ENCODE peak calls at places on chromosomes 6 and 20, in seven cellular contexts. One of them, this sample, is unnamed.

GRCh38 chr20:32975698-32976674 is 28.2 kb downstream of the SUN5 start:
- DNase-seq in non-pigmented ciliary epithelial cell: no peak
- DNase-seq in neural crest cell: no peak
- DNase-seq in AG09319: no peak
- DNase-seq in A549: no peak
- DNase-seq in progenitor cell of endocrine pancreas: no peak
- DNase-seq in activated CD4-positive, CD25-positive, alpha-beta regulatory T cell: no peak
- DNase-seq in this sample: no peak

GRCh38 chr6:72816022-72816421 is 194.2 kb downstream of the KCNQ5 start:
- DNase-seq in non-pigmented ciliary epithelial cell: no peak
- DNase-seq in neural crest cell: no peak
- DNase-seq in AG09319: no peak
- DNase-seq in A549: no peak
- DNase-seq in progenitor cell of endocrine pancreas: no peak
- DNase-seq in activated CD4-positive, CD25-positive, alpha-beta regulatory T cell: no peak
- DNase-seq in this sample: no peak

GRCh38 chr6:170250981-170251775 is 39.7 kb downstream of the DLL1 start:
- DNase-seq in non-pigmented ciliary epithelial cell: no peak
- DNase-seq in neural crest cell: no peak
- DNase-seq in AG09319: no peak
- DNase-seq in A549: no peak
- DNase-seq in progenitor cell of endocrine pancreas: no peak
- DNase-seq in activated CD4-positive, CD25-positive, alpha-beta regulatory T cell: no peak
- DNase-seq in this sample: no peak

GRCh38 chr20:33203444-33203843 is 13.7 kb upstream of the BPIFA3 start:
- DNase-seq in non-pigmented ciliary epithelial cell: no peak
- DNase-seq in neural crest cell: no peak
- DNase-seq in AG09319: no peak
- DNase-seq in A549: no peak
- DNase-seq in progenitor cell of endocrine pancreas: no peak
- DNase-seq in activated CD4-positive, CD25-positive, alpha-beta regulatory T cell: no peak
- DNase-seq in this sample: no peak

GRCh38 chr6:113352029-113352801 is 504.9 kb upstream of the MARCKS start:
- DNase-seq in non-pigmented ciliary epithelial cell: no peak
- DNase-seq in neural crest cell: no peak
- DNase-seq in AG09319: no peak
- DNase-seq in A549: peak
- DNase-seq in progenitor cell of endocrine pancreas: no peak
- DNase-seq in activated CD4-positive, CD25-positive, alpha-beta regulatory T cell: no peak
- DNase-seq in this sample: no peak

GRCh38 chr6:124273701-124274100 is 470.0 kb downstream of the NKAIN2 start:
- DNase-seq in non-pigmented ciliary epithelial cell: no peak
- DNase-seq in neural crest cell: no peak
- DNase-seq in AG09319: no peak
- DNase-seq in A549: no peak
- DNase-seq in progenitor cell of endocrine pancreas: no peak
- DNase-seq in activated CD4-positive, CD25-positive, alpha-beta regulatory T cell: no peak
- DNase-seq in this sample: no peak

GRCh38 chr6:89360415-89360999 is 8.0 kb upstream of the UBE2J1 start:
- DNase-seq in non-pigmented ciliary epithelial cell: no peak
- DNase-seq in neural crest cell: no peak
- DNase-seq in AG09319: no peak
- DNase-seq in A549: no peak
- DNase-seq in progenitor cell of endocrine pancreas: no peak
- DNase-seq in activated CD4-positive, CD25-positive, alpha-beta regulatory T cell: no peak
- DNase-seq in this sample: no peak

GRCh38 chr20:60986757-60987156 is 265.3 kb upstream of the CDH4 start:
- DNase-seq in non-pigmented ciliary epithelial cell: no peak
- DNase-seq in neural crest cell: no peak
- DNase-seq in AG09319: no peak
- DNase-seq in A549: peak
- DNase-seq in progenitor cell of endocrine pancreas: no peak
- DNase-seq in activated CD4-positive, CD25-positive, alpha-beta regulatory T cell: no peak
- DNase-seq in this sample: no peak

GRCh38 chr6:129359811-129360787 is 349.9 kb downstream of the ARHGAP18 start:
- DNase-seq in non-pigmented ciliary epithelial cell: no peak
- DNase-seq in neural crest cell: no peak
- DNase-seq in AG09319: no peak
- DNase-seq in A549: no peak
- DNase-seq in progenitor cell of endocrine pancreas: no peak
- DNase-seq in activated CD4-positive, CD25-positive, alpha-beta regulatory T cell: no peak
- DNase-seq in this sample: no peak

GRCh38 chr6:121055572-121056163 is 278.6 kb downstream of the TBC1D32 start:
- DNase-seq in non-pigmented ciliary epithelial cell: peak
- DNase-seq in neural crest cell: peak
- DNase-seq in AG09319: peak
- DNase-seq in A549: peak
- DNase-seq in progenitor cell of endocrine pancreas: no peak
- DNase-seq in activated CD4-positive, CD25-positive, alpha-beta regulatory T cell: no peak
- DNase-seq in this sample: no peak

GRCh38 chr6:128363424-128363823 is 157.0 kb downstream of the PTPRK start:
- DNase-seq in non-pigmented ciliary epithelial cell: no peak
- DNase-seq in neural crest cell: no peak
- DNase-seq in AG09319: no peak
- DNase-seq in A549: no peak
- DNase-seq in progenitor cell of endocrine pancreas: no peak
- DNase-seq in activated CD4-positive, CD25-positive, alpha-beta regulatory T cell: no peak
- DNase-seq in this sample: no peak

GRCh38 chr6:134519456-134519855 is 201.5 kb upstream of the SGK1 start:
- DNase-seq in non-pigmented ciliary epithelial cell: no peak
- DNase-seq in neural crest cell: no peak
- DNase-seq in AG09319: no peak
- DNase-seq in A549: no peak
- DNase-seq in progenitor cell of endocrine pancreas: no peak
- DNase-seq in activated CD4-positive, CD25-positive, alpha-beta regulatory T cell: no peak
- DNase-seq in this sample: no peak

GRCh38 chr6:37025621-37026466 is 20.4 kb downstream of the FGD2 start:
- DNase-seq in non-pigmented ciliary epithelial cell: no peak
- DNase-seq in neural crest cell: no peak
- DNase-seq in AG09319: no peak
- DNase-seq in A549: no peak
- DNase-seq in progenitor cell of endocrine pancreas: no peak
- DNase-seq in activated CD4-positive, CD25-positive, alpha-beta regulatory T cell: no peak
- DNase-seq in this sample: no peak

GRCh38 chr6:167670938-167671338 is 155.8 kb upstream of the AFDN start:
- DNase-seq in non-pigmented ciliary epithelial cell: no peak
- DNase-seq in neural crest cell: no peak
- DNase-seq in AG09319: no peak
- DNase-seq in A549: no peak
- DNase-seq in progenitor cell of endocrine pancreas: no peak
- DNase-seq in activated CD4-positive, CD25-positive, alpha-beta regulatory T cell: no peak
- DNase-seq in this sample: no peak

GRCh38 chr6:31717499-31718222 is 2.5 kb downstream of the LY6G6D start:
- DNase-seq in non-pigmented ciliary epithelial cell: no peak
- DNase-seq in neural crest cell: no peak
- DNase-seq in AG09319: no peak
- DNase-seq in A549: no peak
- DNase-seq in progenitor cell of endocrine pancreas: peak
- DNase-seq in activated CD4-positive, CD25-positive, alpha-beta regulatory T cell: no peak
- DNase-seq in this sample: no peak

GRCh38 chr6:137171824-137172733 is 1.4 kb downstream of the IL22RA2 start:
- DNase-seq in non-pigmented ciliary epithelial cell: no peak
- DNase-seq in neural crest cell: no peak
- DNase-seq in AG09319: no peak
- DNase-seq in A549: no peak
- DNase-seq in progenitor cell of endocrine pancreas: no peak
- DNase-seq in activated CD4-positive, CD25-positive, alpha-beta regulatory T cell: no peak
- DNase-seq in this sample: no peak

GRCh38 chr20:45822863-45823262 is 4.2 kb downstream of the TNNC2 start:
- DNase-seq in non-pigmented ciliary epithelial cell: no peak
- DNase-seq in neural crest cell: no peak
- DNase-seq in AG09319: no peak
- DNase-seq in A549: no peak
- DNase-seq in progenitor cell of endocrine pancreas: no peak
- DNase-seq in activated CD4-positive, CD25-positive, alpha-beta regulatory T cell: no peak
- DNase-seq in this sample: no peak

GRCh38 chr6:169859401-169859977 is 108.1 kb downstream of the ERMARD start:
- DNase-seq in non-pigmented ciliary epithelial cell: no peak
- DNase-seq in neural crest cell: no peak
- DNase-seq in AG09319: no peak
- DNase-seq in A549: no peak
- DNase-seq in progenitor cell of endocrine pancreas: no peak
- DNase-seq in activated CD4-positive, CD25-positive, alpha-beta regulatory T cell: no peak
- DNase-seq in this sample: no peak

GRCh38 chr20:25005220-25005619 is 12.7 kb upstream of the APMAP start:
- DNase-seq in non-pigmented ciliary epithelial cell: no peak
- DNase-seq in neural crest cell: no peak
- DNase-seq in AG09319: peak
- DNase-seq in A549: peak
- DNase-seq in progenitor cell of endocrine pancreas: no peak
- DNase-seq in activated CD4-positive, CD25-positive, alpha-beta regulatory T cell: no peak
- DNase-seq in this sample: no peak

This sample was measured in omental fat pad.